ENCODE peak calls at places on chromosome 15, in ten cellular contexts. L is endothelial cell of umbilical vein, F is fibroblast of lung, H is neural progenitor cell, A is SK-N-SH, D is HepG2, J is IMR-90, K is astrocyte, Y is PC-3, S is HCT116. T is an unnamed sample.

GRCh38 chr15:96345560-96346389 is 15.3 kb downstream of the NR2F2 start:
- DNase-seq in D (peak; percentile 47), S (no peak), K (no peak), H (peak; percentile 92), F (peak; percentile 94), J (peak; percentile 83), Y (peak; percentile 38), L (peak; percentile 86), A (peak; percentile 87), T (peak; percentile 96)

GRCh38 chr15:48891229-48891765 is 13.4 kb downstream of the EID1 start:
- DNase-seq in D (no peak), K (no peak), A (no peak), Y (no peak), S (no peak), F (peak; percentile 11), J (no peak), L (no peak), H (no peak), T (no peak)

GRCh38 chr15:49415638-49416037 is 7.4 kb upstream of the FGF7 start:
- DNase-seq in H (no peak), K (peak; percentile 79), L (peak; percentile 35), Y (peak; percentile 93), D (no peak), F (peak; percentile 99), J (peak; percentile 97), A (no peak), S (no peak), T (no peak)

GRCh38 chr15:86876387-86876786 is 796.7 kb downstream of the AGBL1 start:
- DNase-seq in J (no peak), S (no peak), D (no peak), Y (peak; percentile 20), L (no peak), K (peak; percentile 18), H (no peak), F (no peak), A (no peak), T (no peak)

GRCh38 chr15:89794627-89795241 is 18.6 kb downstream of the MESP2 start:
- DNase-seq in H (no peak), K (peak; percentile 42), L (peak; percentile 95), S (no peak), Y (peak; percentile 53), A (no peak), D (no peak), J (peak; percentile 70), F (peak; percentile 81), T (peak; percentile 24)

GRCh38 chr15:67033012-67033411 is 32.4 kb upstream of the SMAD3 start:
- DNase-seq in Y (no peak), D (no peak), J (no peak), A (no peak), F (no peak), S (no peak), K (no peak), L (no peak), H (no peak), T (no peak)

GRCh38 chr15:91183630-91184029 is 83.6 kb downstream of the SV2B start:
- DNase-seq in A (no peak), F (no peak), D (no peak), Y (no peak), J (no peak), S (no peak), H (no peak), L (no peak), K (no peak), T (no peak)

GRCh38 chr15:52805351-52806283 is 15.5 kb upstream of the ONECUT1 start:
- DNase-seq in F (no peak), K (no peak), S (no peak), J (no peak), Y (no peak), L (no peak), A (peak; percentile 60), D (no peak), H (peak; percentile 87), T (peak; percentile 68)

GRCh38 chr15:39621210-39621609 is 40.3 kb downstream of the THBS1 start:
- DNase-seq in D (no peak), L (peak; percentile 87), S (no peak), A (no peak), Y (peak; percentile 45), K (no peak), H (no peak), F (no peak), J (no peak), T (no peak)

GRCh38 chr15:75650908-75651809 is 3.4 kb downstream of the SNX33 start:
- DNase-seq in S (no peak), Y (no peak), L (peak; percentile 63), K (no peak), F (peak; percentile 28), D (peak; percentile 76), J (no peak), H (no peak), A (no peak), T (peak; percentile 87)
- H3K4me1 ChIP-seq in S (peaks cover 22% of the 10 kb centered on the region), Y (peaks cover 49% of the 10 kb centered on the region), L (peaks cover 29% of the 10 kb centered on the region), K (peaks cover 50% of the 10 kb centered on the region), F (peaks cover 39% of the 10 kb centered on the region), D (peaks cover 82% of the 10 kb centered on the region), J (peaks cover 47% of the 10 kb centered on the region), H (peaks cover 45% of the 10 kb centered on the region), A (peaks cover 54% of the 10 kb centered on the region), T (peaks cover 53% of the 10 kb centered on the region)

GRCh38 chr15:65184944-65185717 is at the start of gene CLPX:
- DNase-seq in D (peak; percentile 96), A (peak; percentile 98), L (peak; percentile 94), H (peak; percentile 92), Y (peak; percentile 80), J (peak; percentile 89), K (peak; percentile 76), S (peak; percentile 92), F (peak; percentile 95), T (peak; percentile 98)

GRCh38 chr15:65184305-65184943 is 718 bp downstream of the CLPX start:
- DNase-seq in Y (peak; percentile 39), S (no peak), H (peak; percentile 73), J (peak; percentile 57), D (peak; percentile 64), L (peak; percentile 79), A (peak; percentile 70), F (peak; percentile 60), K (peak; percentile 27), T (peak; percentile 86)

GRCh38 chr15:65180167-65180566 is 5.0 kb downstream of the CLPX start:
- DNase-seq in K (no peak), A (no peak), F (no peak), S (no peak), J (no peak), Y (no peak), D (no peak), H (no peak), L (no peak), T (no peak)

GRCh38 chr15:65182538-65182937 is 2.6 kb downstream of the CLPX start:
- DNase-seq in L (no peak), J (no peak), D (no peak), K (no peak), H (no peak), F (no peak), A (no peak), Y (no peak), S (no peak), T (no peak)

GRCh38 chr15:65183847-65184159 is 1.3 kb downstream of the CLPX start:
- DNase-seq in H (no peak), D (no peak), L (peak; percentile 49), Y (no peak), F (no peak), A (no peak), K (no peak), S (no peak), J (no peak), T (no peak)
- TF ChIP-seq CTCF in H (peak; percentile 21), D (no peak), L (no peak), Y (no peak), F (no peak), A (peak; percentile 29), K (peak; percentile 6), S (no peak), J (no peak), T (no peak)

GRCh38 chr15:43509923-43510229 is 7.5 kb upstream of the MAP1A start:
- DNase-seq in J (no peak), D (no peak), H (no peak), F (no peak), Y (no peak), A (no peak), L (no peak), S (no peak), K (no peak), T (no peak)

GRCh38 chr15:43510230-43511011 is 7.0 kb upstream of the MAP1A start:
- DNase-seq in S (peak; percentile 93), K (peak; percentile 96), L (peak; percentile 98), Y (peak; percentile 99), J (peak; percentile 98), D (peak; percentile 97), A (peak; percentile 94), F (peak; percentile 98), H (peak; percentile 100), T (peak; percentile 100)

GRCh38 chr15:43509002-43509922 is 8.1 kb upstream of the MAP1A start:
- DNase-seq in K (no peak), F (no peak), L (no peak), Y (no peak), H (peak; percentile 39), J (no peak), A (peak; percentile 47), S (no peak), D (peak; percentile 20), T (no peak)

GRCh38 chr15:43513550-43513949 is 3.9 kb upstream of the MAP1A start:
- DNase-seq in A (no peak), K (no peak), D (no peak), F (no peak), H (no peak), Y (peak; percentile 18), S (no peak), J (peak; percentile 63), L (no peak), T (no peak)

GRCh38 chr15:43511012-43511885 is 6.2 kb upstream of the MAP1A start:
- DNase-seq in D (peak; percentile 20), A (peak; percentile 55), Y (peak; percentile 46), K (no peak), F (no peak), L (no peak), H (peak; percentile 61), J (no peak), S (peak; percentile 37), T (no peak)
- H3K9ac ChIP-seq in D (no peak overlapping the region), A (peak overlapping the region; percentile 44), Y (no peak overlapping the region), K (peak overlapping the region; percentile 56), F (peak overlapping the region; percentile 26), L (no peak overlapping the region), H (no peak overlapping the region), J (no peak overlapping the region), S (peak overlapping the region; percentile 47), T (peak overlapping the region; percentile 27)

GRCh38 chr15:63506537-63507035 is 2.2 kb downstream of the USP3 start:
- DNase-seq in A (no peak), F (peak; percentile 63), J (no peak), L (peak; percentile 42), S (no peak), H (no peak), K (peak; percentile 19), Y (peak; percentile 69), D (peak; percentile 58), T (no peak)
- H3K4me1 ChIP-seq in A (peaks cover 30% of the 10 kb centered on the region), F (peaks cover 37% of the 10 kb centered on the region), J (peaks cover 21% of the 10 kb centered on the region), L (peaks cover 70% of the 10 kb centered on the region), S (peaks cover 38% of the 10 kb centered on the region), H (peaks cover 29% of the 10 kb centered on the region), K (peaks cover 50% of the 10 kb centered on the region), Y (peaks cover 78% of the 10 kb centered on the region), D (peaks cover 69% of the 10 kb centered on the region), T (peaks cover 29% of the 10 kb centered on the region)

T was measured in kidney.